ENCODE peak calls at places on chromosomes 5 and 9, in ten cellular contexts. Q is pancreas; H is T1000; A is progenitor cell of endocrine pancreas; R is activated naive CD4-positive, alpha-beta T cell treated with anti-CD3 and anti-CD28 coated beads for 36 hours; O is gastrocnemius medialis; F is Caco-2; V is epithelial cell of proximal tubule; G is stimulated activated CD4-positive, alpha-beta T cell treated with anti-CD3 and anti-CD28 coated beads, Interleukin-15, amount 100 ng/mL, for 48 hours; M is NCI-H1694 treated with DMSO at 0.1 percent for 48 hours. J is an unnamed sample.

GRCh38 chr5:130885027-130885426 is 280.0 kb downstream of the HINT1 start:
- DNase-seq in Q (no peak), H (no peak), A (no peak), R (no peak), O (no peak), F (peak; percentile 59), V (no peak), G (no peak), M (no peak), J (no peak)

GRCh38 chr9:91116226-91116625 is 245.5 kb downstream of the AUH start:
- DNase-seq in Q (no peak), H (no peak), A (no peak), R (no peak), O (no peak), F (no peak), V (no peak), G (no peak), M (no peak), J (no peak)

GRCh38 chr5:179820483-179821297 is at the start of gene SQSTM1:
- DNase-seq in Q (peak; percentile 90), H (peak; percentile 59), A (peak; percentile 65), R (peak; percentile 74), O (peak; percentile 78), F (peak; percentile 89), V (no peak), G (peak; percentile 71), M (no peak), J (peak; percentile 48)

GRCh38 chr9:87108639-87109038 is 161.3 kb upstream of the GAS1 start:
- DNase-seq in Q (no peak), H (no peak), A (no peak), R (no peak), O (no peak), F (no peak), V (no peak), G (no peak), M (no peak), J (no peak)

GRCh38 chr9:123866497-123866896 is 63.4 kb downstream of the DENND1A start:
- DNase-seq in Q (no peak), H (no peak), A (no peak), R (no peak), O (no peak), F (no peak), V (no peak), G (no peak), M (no peak), J (no peak)

GRCh38 chr9:72905514-72906480 is 47.1 kb downstream of the ALDH1A1 start:
- DNase-seq in Q (no peak), H (no peak), A (no peak), R (no peak), O (no peak), F (no peak), V (no peak), G (no peak), M (no peak), J (no peak)

GRCh38 chr9:76414656-76415055 is 20.4 kb upstream of the RFK start:
- DNase-seq in Q (no peak), H (no peak), A (no peak), R (no peak), O (no peak), F (no peak), V (no peak), G (no peak), M (no peak), J (no peak)

GRCh38 chr5:59745422-59745863 is 148.1 kb downstream of the PDE4D start:
- DNase-seq in Q (peak; percentile 52), H (no peak), A (no peak), R (no peak), O (peak; percentile 31), F (no peak), V (no peak), G (no peak), M (no peak), J (no peak)

GRCh38 chr9:94800424-94801117 is 74.1 kb downstream of the AOPEP start:
- DNase-seq in Q (no peak), H (no peak), A (no peak), R (no peak), O (no peak), F (no peak), V (no peak), G (no peak), M (no peak), J (no peak)

GRCh38 chr5:32217886-32218396 is 43.8 kb upstream of the GOLPH3 start:
- DNase-seq in Q (no peak), H (no peak), A (no peak), R (no peak), O (no peak), F (no peak), V (no peak), G (no peak), M (no peak), J (no peak)

GRCh38 chr5:61245936-61246335 is 83.7 kb upstream of the SMIM15 start:
- DNase-seq in Q (no peak), H (no peak), A (no peak), R (no peak), O (no peak), F (no peak), V (no peak), G (no peak), M (peak; percentile 89), J (no peak)

J was measured in amniotic stem cell.